ENCODE peak calls at places on chromosomes 7 and 10, in four cellular contexts. L is testis, M is left ventricle myocardium inferior, G is colonic mucosa. N is an unnamed sample. For H3K9me3 and H3K36me3, the result is how much of the 10 kb centered on the place peaks cover.

GRCh38 chr10:87816163-87816841 is 1.7 kb downstream of the ATAD1 start:
- DNase-seq in G (no peak), L (no peak), M (no peak), N (no peak)

GRCh38 chr10:109178576-109178975 is 744.7 kb downstream of the XPNPEP1 start:
- DNase-seq in M (no peak), G (no peak), L (no peak), N (no peak)

GRCh38 chr10:126504051-126504760 is 115.9 kb upstream of the ADAM12 start:
- DNase-seq in L (peak), G (peak), M (peak), N (peak)

GRCh38 chr10:46547881-46548780 is 8.3 kb downstream of the GPRIN2 start:
- DNase-seq in G (peak), L (peak), M (peak), N (peak)

GRCh38 chr10:13404305-13404759 is 56.2 kb upstream of the SEPHS1 start:
- DNase-seq in M (no peak), G (no peak), L (no peak), N (peak)

GRCh38 chr10:96130326-96130758 is 245 bp downstream of the ZNF518A start:
- DNase-seq in M (peak), G (peak), L (no peak), N (peak)

GRCh38 chr10:114678806-114679205 is 20.7 kb upstream of the ABLIM1 start:
- DNase-seq in L (no peak), M (no peak), G (no peak), N (peak)

GRCh38 chr10:79394631-79395030 is 47.4 kb downstream of the PPIF start:
- DNase-seq in G (no peak), L (no peak), M (no peak), N (no peak)

GRCh38 chr7:112571852-112572607 is 91.2 kb downstream of the LSMEM1 start:
- DNase-seq in L (peak), M (no peak), G (peak), N (peak)

GRCh38 chr10:99784025-99784730 is 1.7 kb downstream of the ABCC2 start:
- DNase-seq in M (no peak), L (no peak), G (no peak), N (peak)

GRCh38 chr10:92662852-92663251 is 26.9 kb upstream of the HHEX start:
- DNase-seq in G (no peak), M (no peak), L (no peak), N (no peak)

GRCh38 chr7:148303295-148304013 is 287.1 kb upstream of the C7orf33 start:
- DNase-seq in G (peak), L (peak), M (peak), N (no peak)

GRCh38 chr7:158107806-158108205 is 479.8 kb downstream of the PTPRN2 start:
- DNase-seq in M (no peak), G (no peak), L (no peak), N (no peak)

GRCh38 chr7:158110034-158110590 is 477.5 kb downstream of the PTPRN2 start:
- DNase-seq in M (no peak), L (no peak), G (no peak), N (no peak)

GRCh38 chr7:158108646-158109293 is 478.9 kb downstream of the PTPRN2 start:
- DNase-seq in G (no peak), M (no peak), L (no peak), N (no peak)

GRCh38 chr7:158110661-158111555 is 476.7 kb downstream of the PTPRN2 start:
- DNase-seq in M (no peak), G (no peak), L (no peak), N (no peak)

GRCh38 chr7:158109364-158110033 is 478.1 kb downstream of the PTPRN2 start:
- DNase-seq in G (no peak), M (no peak), L (no peak), N (no peak)
- H3K9me3 ChIP-seq in G (under half), M (under half), L (under half), N (under half)

GRCh38 chr7:130940326-130940725 is 206.3 kb upstream of the KLF14 start:
- DNase-seq in L (no peak), G (no peak), M (no peak), N (no peak)
- H3K27ac ChIP-seq in L (peak), G (peak), M (peak), N (no peak)

GRCh38 chr7:157370761-157371160 is 34.0 kb downstream of the DNAJB6 start:
- DNase-seq in G (no peak), L (no peak), M (no peak), N (no peak)

GRCh38 chr7:157375410-157375809 is 38.6 kb downstream of the DNAJB6 start:
- DNase-seq in M (no peak), G (no peak), L (no peak), N (no peak)

GRCh38 chr7:157373493-157373892 is 36.7 kb downstream of the DNAJB6 start:
- DNase-seq in L (no peak), M (no peak), G (no peak), N (peak)

GRCh38 chr7:157371296-157371695 is 34.5 kb downstream of the DNAJB6 start:
- DNase-seq in M (no peak), L (no peak), G (no peak), N (no peak)

DNA sequence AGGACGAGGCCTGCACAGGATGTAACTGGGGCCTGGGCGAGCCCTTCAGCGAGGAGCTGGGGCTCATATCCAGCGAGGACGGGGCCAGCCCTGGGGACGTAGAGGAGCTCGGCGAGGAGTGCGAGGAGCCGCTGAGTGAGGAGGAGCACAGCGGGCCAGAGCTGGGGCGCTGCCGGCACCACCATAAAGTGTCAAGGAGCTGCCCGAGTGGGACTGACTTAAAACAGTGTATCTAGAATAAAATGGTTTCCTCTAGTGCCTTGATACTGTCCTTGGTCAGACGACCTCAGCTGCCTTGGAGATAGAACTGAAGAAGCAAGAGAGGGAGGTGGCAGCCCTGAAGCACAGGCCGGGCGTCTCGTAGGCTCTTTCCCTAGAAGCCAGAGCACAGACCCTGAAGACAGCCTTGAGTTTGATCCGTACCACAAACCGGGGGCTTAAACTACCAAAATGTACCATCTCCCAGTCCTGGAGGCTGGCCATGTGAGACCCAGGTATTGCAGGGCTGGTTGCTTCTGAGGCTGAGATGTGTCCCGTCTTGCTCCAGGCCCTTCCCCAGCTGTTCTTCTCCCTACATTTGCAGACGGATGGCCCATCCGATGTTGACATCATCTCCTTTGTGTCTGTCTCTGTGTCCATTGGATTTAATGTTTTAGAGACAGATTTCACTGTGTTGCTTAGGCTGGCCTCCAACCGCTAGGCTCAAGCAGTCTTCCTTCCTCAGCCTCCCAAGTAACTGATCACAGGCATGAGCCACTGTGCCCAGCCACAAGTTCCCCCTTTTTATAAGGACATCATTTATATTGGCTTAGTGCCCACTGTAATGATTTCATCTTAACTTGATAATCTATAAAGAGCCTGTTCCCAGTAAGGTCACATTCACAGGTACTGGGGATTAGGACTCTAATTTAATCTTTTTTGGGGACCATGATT is 35.8 kb downstream of the DNAJB6 start:
- DNase-seq in G (no peak), M (no peak), L (peak), N (no peak)
- H3K36me3 ChIP-seq in G (under half), M (half or more), L (under half), N (under half)

GRCh38 chr7:138164804-138165203 is 88.5 kb downstream of the AKR1D1 start:
- DNase-seq in G (no peak), M (no peak), L (no peak), N (no peak)

GRCh38 chr7:138169441-138169851 is 93.2 kb downstream of the AKR1D1 start:
- DNase-seq in G (no peak), L (no peak), M (no peak), N (no peak)

GRCh38 chr7:138166681-138167080 is 90.4 kb downstream of the AKR1D1 start:
- DNase-seq in L (no peak), G (no peak), M (no peak), N (no peak)

GRCh38 chr7:138167869-138168296 is 91.6 kb downstream of the AKR1D1 start:
- DNase-seq in G (no peak), L (no peak), M (no peak), N (no peak)

DNA sequence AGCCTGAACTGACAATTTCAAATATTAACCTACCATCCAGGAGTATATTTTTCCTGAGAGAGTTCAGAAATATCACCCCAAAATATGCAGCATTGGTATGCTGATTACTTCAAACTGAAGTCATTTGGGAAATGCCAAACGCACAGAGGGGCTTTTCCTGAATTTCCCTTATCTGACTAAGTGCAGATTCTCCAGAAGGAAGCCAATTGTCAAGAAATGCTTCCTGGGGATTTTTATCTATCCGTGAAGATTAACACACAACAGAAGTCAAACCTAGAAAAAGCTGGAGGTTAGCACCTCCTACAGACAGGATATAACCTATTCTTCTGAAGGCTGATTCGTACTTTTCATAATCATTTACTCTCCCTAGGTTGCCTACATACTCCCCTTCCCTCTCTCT is 91.0 kb downstream of the AKR1D1 start:
- DNase-seq in G (no peak), L (no peak), M (no peak), N (no peak)
- H3K9me3 ChIP-seq in G (under half), L (under half), M (under half), N (under half)

DNA sequence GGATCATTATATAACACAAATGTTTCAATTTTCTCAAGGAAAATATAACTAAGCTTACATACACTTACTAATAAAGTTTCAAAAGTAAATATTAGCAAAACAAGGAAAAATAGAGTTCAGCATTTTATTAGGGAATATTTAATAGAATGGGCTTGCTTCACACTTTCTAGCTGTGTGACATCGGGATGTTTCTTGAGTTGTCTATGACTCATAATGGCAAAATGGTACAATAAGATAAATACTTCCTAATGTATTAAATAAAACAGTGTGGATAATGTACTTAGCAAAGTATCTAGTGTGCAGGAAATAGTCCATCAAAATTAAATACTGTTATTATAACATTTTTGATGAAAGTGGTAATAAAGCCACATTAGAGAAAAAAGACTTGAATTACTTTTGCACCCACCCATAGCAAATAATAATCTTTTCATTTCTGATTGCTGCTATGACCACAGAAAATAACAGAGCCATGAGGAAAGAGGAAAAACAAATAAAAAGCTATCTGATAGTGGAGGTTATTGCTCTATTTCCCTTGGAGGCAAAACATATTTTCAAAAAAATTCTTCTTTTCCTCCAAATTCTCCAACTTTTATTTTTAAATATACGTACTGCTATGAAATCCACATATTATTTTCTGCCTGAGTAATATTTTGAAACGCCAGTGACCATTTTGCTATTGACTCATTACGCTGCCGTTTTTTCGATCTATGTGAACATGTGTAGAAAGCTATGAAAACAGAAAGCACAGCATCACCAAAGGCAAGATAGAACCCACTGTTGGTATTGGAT is 272.9 kb upstream of the KLF6 start:
- DNase-seq in M (no peak), L (no peak), G (no peak), N (no peak)
- H3K27ac ChIP-seq in M (no peak), L (no peak), G (peak), N (no peak)